ENCODE peak calls at places on chromosomes 16 and 17, in eight cellular contexts. H is A549; T is HTR-8/SVneo; X is caudate nucleus; I is GM04503; B is nucleus accumbens; E is stimulated activated CD8-positive, alpha-beta memory T cell treated with anti-CD3 and anti-CD28 coated beads, Interleukin-12 subunit alpha, Interleukin-12 subunit beta, amount 100 ng/mL, for 4 hours; Q is DMS79 treated with DMSO at 0.1 percent for 48 hours. C is an unnamed sample.
A peak's percentile ranks its signal among the peaks of the same experiment; 100 is the strongest.

GRCh38 chr17:58344791-58345157 is 7.2 kb downstream of the SUPT4H1 start:
- DNase-seq in H (no peak), T (no peak), X (no peak), I (no peak), B (no peak), E (peak; percentile 38), Q (no peak), C (no peak)

GRCh38 chr16:75550211-75550662 is 5.8 kb downstream of the TMEM231 start:
- DNase-seq in H (peak; percentile 61), T (no peak), X (peak; percentile 32), I (no peak), B (peak; percentile 35), E (no peak), Q (no peak), C (no peak)

GRCh38 chr16:61926766-61927165 is 109.5 kb downstream of the CDH8 start:
- DNase-seq in H (no peak), T (no peak), X (no peak), I (no peak), B (no peak), E (no peak), Q (no peak), C (no peak)

GRCh38 chr17:80826346-80826954 is 165.2 kb upstream of the CHMP6 start:
- DNase-seq in H (no peak), T (no peak), X (no peak), I (no peak), B (no peak), E (no peak), Q (no peak), C (no peak)

GRCh38 chr17:77531641-77532040 is 390.9 kb downstream of the SEC14L1 start:
- DNase-seq in H (no peak), T (no peak), X (no peak), I (no peak), B (no peak), E (no peak), Q (no peak), C (no peak)

GRCh38 chr17:67759355-67760171 is 41.8 kb downstream of the NOL11 start:
- DNase-seq in H (no peak), T (no peak), X (no peak), I (no peak), B (no peak), E (no peak), Q (no peak), C (no peak)

GRCh38 chr16:81548901-81549546 is 104.4 kb downstream of the CMIP start:
- DNase-seq in H (peak; percentile 68), T (no peak), X (no peak), I (no peak), B (no peak), E (no peak), Q (no peak), C (no peak)

GRCh38 chr16:78606572-78606971 is 507.1 kb downstream of the WWOX start:
- DNase-seq in H (no peak), T (no peak), X (no peak), I (no peak), B (no peak), E (no peak), Q (peak; percentile 28), C (no peak)

GRCh38 chr17:1398900-1399299 is 1.1 kb downstream of the YWHAE start:
- DNase-seq in H (peak; percentile 37), T (no peak), X (no peak), I (no peak), B (no peak), E (no peak), Q (no peak), C (peak; percentile 11)

GRCh38 chr16:87068316-87068715 is 248.9 kb downstream of the C16orf95 start:
- DNase-seq in H (no peak), T (no peak), X (no peak), I (no peak), B (no peak), E (no peak), Q (no peak), C (no peak)

GRCh38 chr17:77076046-77076882 is 64.5 kb upstream of the SEC14L1 start:
- DNase-seq in H (no peak), T (peak; percentile 41), X (no peak), I (no peak), B (no peak), E (no peak), Q (peak; percentile 61), C (no peak)

GRCh38 chr16:58116529-58116928 is 12.7 kb downstream of the CFAP20 start:
- DNase-seq in H (no peak), T (no peak), X (no peak), I (no peak), B (no peak), E (no peak), Q (no peak), C (no peak)

GRCh38 chr16:17233301-17234002 is 237.3 kb downstream of the XYLT1 start:
- DNase-seq in H (no peak), T (no peak), X (no peak), I (no peak), B (no peak), E (no peak), Q (no peak), C (no peak)

GRCh38 chr16:75097941-75098897 is 18.4 kb downstream of the LDHD start:
- DNase-seq in H (no peak), T (no peak), X (no peak), I (no peak), B (no peak), E (peak; percentile 50), Q (peak; percentile 49), C (peak; percentile 73)

GRCh38 chr17:64134996-64135395 is 5.1 kb upstream of the ERN1 start:
- DNase-seq in H (no peak), T (no peak), X (no peak), I (no peak), B (no peak), E (no peak), Q (no peak), C (no peak)

GRCh38 chr17:40828454-40829039 is 6.1 kb upstream of the KRT10 start:
- DNase-seq in H (no peak), T (no peak), X (no peak), I (no peak), B (no peak), E (no peak), Q (no peak), C (no peak)

GRCh38 chr16:29678691-29679267 is at the start of gene QPRT:
- DNase-seq in H (peak; percentile 21), T (peak; percentile 86), X (no peak), I (no peak), B (peak; percentile 15), E (no peak), Q (no peak), C (no peak)

GRCh38 chr16:31476305-31477219 is 4.6 kb downstream of the TGFB1I1 start:
- DNase-seq in H (no peak), T (no peak), X (no peak), I (no peak), B (peak; percentile 44), E (peak; percentile 75), Q (no peak), C (peak; percentile 80)

GRCh38 chr16:73956592-73957495 is 339.8 kb upstream of the PSMD7 start:
- DNase-seq in H (peak; percentile 52), T (peak; percentile 56), X (peak; percentile 7), I (peak; percentile 14), B (peak; percentile 37), E (no peak), Q (peak; percentile 19), C (no peak)

GRCh38 chr17:66655861-66656260 is 179.1 kb upstream of the CACNG5 start:
- DNase-seq in H (no peak), T (peak; percentile 48), X (peak; percentile 27), I (no peak), B (peak; percentile 10), E (peak; percentile 26), Q (no peak), C (peak; percentile 48)

GRCh38 chr17:35313875-35314409 is 59.5 kb downstream of the SLFN11 start:
- DNase-seq in H (no peak), T (no peak), X (no peak), I (no peak), B (no peak), E (peak; percentile 2), Q (no peak), C (peak; percentile 3)

GRCh38 chr16:57624806-57625500 is 3.5 kb upstream of the ADGRG1 start:
- DNase-seq in H (no peak), T (no peak), X (peak; percentile 76), I (no peak), B (peak; percentile 77), E (no peak), Q (no peak), C (no peak)

GRCh38 chr16:86531193-86531550 is 20.8 kb downstream of the FOXF1 start:
- DNase-seq in H (no peak), T (no peak), X (peak; percentile 80), I (no peak), B (peak; percentile 87), E (no peak), Q (no peak), C (no peak)

GRCh38 chr17:5237541-5238016 is 2.9 kb upstream of the SCIMP start:
- DNase-seq in H (peak; percentile 90), T (peak; percentile 67), X (no peak), I (no peak), B (peak; percentile 4), E (peak; percentile 29), Q (no peak), C (no peak)

GRCh38 chr16:66954097-66954659 is 6.9 kb upstream of the CES3 start:
- DNase-seq in H (peak; percentile 81), T (peak; percentile 80), X (peak; percentile 23), I (peak; percentile 29), B (peak; percentile 49), E (peak; percentile 39), Q (peak; percentile 27), C (peak; percentile 61)

GRCh38 chr16:69089091-69089912 is 16.2 kb upstream of the HAS3 start:
- DNase-seq in H (peak; percentile 35), T (no peak), X (peak; percentile 36), I (no peak), B (peak; percentile 20), E (no peak), Q (peak; percentile 51), C (no peak)

GRCh38 chr16:30760577-30761426 is 1.1 kb downstream of the CFAP119 start:
- DNase-seq in H (no peak), T (no peak), X (no peak), I (no peak), B (no peak), E (no peak), Q (no peak), C (no peak)

GRCh38 chr17:60047046-60047445 is 31.7 kb downstream of the HEATR6 start:
- DNase-seq in H (no peak), T (no peak), X (no peak), I (no peak), B (no peak), E (no peak), Q (no peak), C (no peak)

GRCh38 chr16:23408242-23409201 is 44.5 kb downstream of the COG7 start:
- DNase-seq in H (peak; percentile 34), T (no peak), X (no peak), I (peak; percentile 44), B (no peak), E (no peak), Q (peak; percentile 60), C (no peak)